ENCODE peak calls at places on chromosomes 2 and 18, in ten cellular contexts. One of them, this sample, is unnamed.

GRCh38 chr2:39929531-39929930 is 150.5 kb upstream of the THUMPD2 start:
- DNase-seq in choroid plexus epithelial cell: no peak
- DNase-seq in colonic mucosa: no peak
- DNase-seq in pancreas: no peak
- DNase-seq in H9: no peak
- DNase-seq in GM06990: no peak
- DNase-seq in HFF-Myc: no peak
- DNase-seq in foreskin fibroblast: no peak
- DNase-seq in mucosa of descending colon: no peak
- DNase-seq in A549: no peak
- DNase-seq in this sample: no peak

GRCh38 chr2:124908411-124908810 is 883.3 kb downstream of the CNTNAP5 start:
- DNase-seq in choroid plexus epithelial cell: peak
- DNase-seq in colonic mucosa: no peak
- DNase-seq in pancreas: no peak
- DNase-seq in H9: no peak
- DNase-seq in GM06990: no peak
- DNase-seq in HFF-Myc: no peak
- DNase-seq in foreskin fibroblast: no peak
- DNase-seq in mucosa of descending colon: no peak
- DNase-seq in A549: no peak
- DNase-seq in this sample: no peak

GRCh38 chr2:26679857-26680256 is 12.7 kb upstream of the KCNK3 start:
- DNase-seq in choroid plexus epithelial cell: no peak
- DNase-seq in colonic mucosa: no peak
- DNase-seq in pancreas: peak
- DNase-seq in H9: no peak
- DNase-seq in GM06990: no peak
- DNase-seq in HFF-Myc: no peak
- DNase-seq in foreskin fibroblast: no peak
- DNase-seq in mucosa of descending colon: no peak
- DNase-seq in A549: no peak
- DNase-seq in this sample: no peak

GRCh38 chr18:9738266-9738969 is 30.3 kb downstream of the RAB31 start:
- DNase-seq in choroid plexus epithelial cell: no peak
- DNase-seq in colonic mucosa: no peak
- DNase-seq in pancreas: no peak
- DNase-seq in H9: no peak
- DNase-seq in GM06990: no peak
- DNase-seq in HFF-Myc: no peak
- DNase-seq in foreskin fibroblast: no peak
- DNase-seq in mucosa of descending colon: no peak
- DNase-seq in A549: no peak
- DNase-seq in this sample: no peak

GRCh38 chr2:6986251-6986893 is 69.2 kb downstream of the RNF144A start:
- DNase-seq in choroid plexus epithelial cell: peak
- DNase-seq in colonic mucosa: no peak
- DNase-seq in pancreas: no peak
- DNase-seq in H9: no peak
- DNase-seq in GM06990: no peak
- DNase-seq in HFF-Myc: no peak
- DNase-seq in foreskin fibroblast: no peak
- DNase-seq in mucosa of descending colon: no peak
- DNase-seq in A549: no peak
- DNase-seq in this sample: no peak

GRCh38 chr2:60359569-60359968 is 193.9 kb downstream of the BCL11A start:
- DNase-seq in choroid plexus epithelial cell: no peak
- DNase-seq in colonic mucosa: peak
- DNase-seq in pancreas: no peak
- DNase-seq in H9: no peak
- DNase-seq in GM06990: no peak
- DNase-seq in HFF-Myc: no peak
- DNase-seq in foreskin fibroblast: no peak
- DNase-seq in mucosa of descending colon: no peak
- DNase-seq in A549: no peak
- DNase-seq in this sample: no peak

GRCh38 chr2:120222186-120223033 is 790 bp downstream of the TMEM185B start:
- DNase-seq in choroid plexus epithelial cell: no peak
- DNase-seq in colonic mucosa: no peak
- DNase-seq in pancreas: peak
- DNase-seq in H9: peak
- DNase-seq in GM06990: no peak
- DNase-seq in HFF-Myc: no peak
- DNase-seq in foreskin fibroblast: no peak
- DNase-seq in mucosa of descending colon: no peak
- DNase-seq in A549: no peak
- DNase-seq in this sample: no peak

GRCh38 chr2:204183608-204184007 is 247.0 kb downstream of the ICOS start:
- DNase-seq in choroid plexus epithelial cell: no peak
- DNase-seq in colonic mucosa: no peak
- DNase-seq in pancreas: no peak
- DNase-seq in H9: no peak
- DNase-seq in GM06990: no peak
- DNase-seq in HFF-Myc: no peak
- DNase-seq in foreskin fibroblast: no peak
- DNase-seq in mucosa of descending colon: no peak
- DNase-seq in A549: no peak
- DNase-seq in this sample: no peak

GRCh38 chr2:10620481-10620880 is 69.3 kb downstream of the NOL10 start:
- DNase-seq in choroid plexus epithelial cell: peak
- DNase-seq in colonic mucosa: no peak
- DNase-seq in pancreas: no peak
- DNase-seq in H9: no peak
- DNase-seq in GM06990: peak
- DNase-seq in HFF-Myc: peak
- DNase-seq in foreskin fibroblast: peak
- DNase-seq in mucosa of descending colon: no peak
- DNase-seq in A549: no peak
- DNase-seq in this sample: no peak

GRCh38 chr18:64119916-64120315 is 29.0 kb downstream of the LINC00305 start:
- DNase-seq in choroid plexus epithelial cell: peak
- DNase-seq in colonic mucosa: no peak
- DNase-seq in pancreas: no peak
- DNase-seq in H9: no peak
- DNase-seq in GM06990: no peak
- DNase-seq in HFF-Myc: no peak
- DNase-seq in foreskin fibroblast: no peak
- DNase-seq in mucosa of descending colon: no peak
- DNase-seq in A549: no peak
- DNase-seq in this sample: no peak

GRCh38 chr2:64019083-64019974 is at the start of gene VPS54:
- DNase-seq in choroid plexus epithelial cell: peak
- DNase-seq in colonic mucosa: peak
- DNase-seq in pancreas: peak
- DNase-seq in H9: peak
- DNase-seq in GM06990: peak
- DNase-seq in HFF-Myc: no peak
- DNase-seq in foreskin fibroblast: peak
- DNase-seq in mucosa of descending colon: peak
- DNase-seq in A549: peak
- DNase-seq in this sample: peak

GRCh38 chr2:195390686-195391085 is 266.3 kb upstream of the SLC39A10 start:
- DNase-seq in choroid plexus epithelial cell: no peak
- DNase-seq in colonic mucosa: no peak
- DNase-seq in pancreas: no peak
- DNase-seq in H9: no peak
- DNase-seq in GM06990: no peak
- DNase-seq in HFF-Myc: no peak
- DNase-seq in foreskin fibroblast: no peak
- DNase-seq in mucosa of descending colon: no peak
- DNase-seq in A549: no peak
- DNase-seq in this sample: no peak

GRCh38 chr18:75530548-75531211 is 103.2 kb upstream of the SMIM21 start:
- DNase-seq in choroid plexus epithelial cell: no peak
- DNase-seq in colonic mucosa: no peak
- DNase-seq in pancreas: no peak
- DNase-seq in H9: no peak
- DNase-seq in GM06990: no peak
- DNase-seq in HFF-Myc: no peak
- DNase-seq in foreskin fibroblast: peak
- DNase-seq in mucosa of descending colon: no peak
- DNase-seq in A549: no peak
- DNase-seq in this sample: no peak

GRCh38 chr18:12278765-12279682 is 24.9 kb downstream of the CIDEA start:
- DNase-seq in choroid plexus epithelial cell: peak
- DNase-seq in colonic mucosa: peak
- DNase-seq in pancreas: no peak
- DNase-seq in H9: peak
- DNase-seq in GM06990: no peak
- DNase-seq in HFF-Myc: peak
- DNase-seq in foreskin fibroblast: peak
- DNase-seq in mucosa of descending colon: peak
- DNase-seq in A549: no peak
- DNase-seq in this sample: no peak

DNA sequence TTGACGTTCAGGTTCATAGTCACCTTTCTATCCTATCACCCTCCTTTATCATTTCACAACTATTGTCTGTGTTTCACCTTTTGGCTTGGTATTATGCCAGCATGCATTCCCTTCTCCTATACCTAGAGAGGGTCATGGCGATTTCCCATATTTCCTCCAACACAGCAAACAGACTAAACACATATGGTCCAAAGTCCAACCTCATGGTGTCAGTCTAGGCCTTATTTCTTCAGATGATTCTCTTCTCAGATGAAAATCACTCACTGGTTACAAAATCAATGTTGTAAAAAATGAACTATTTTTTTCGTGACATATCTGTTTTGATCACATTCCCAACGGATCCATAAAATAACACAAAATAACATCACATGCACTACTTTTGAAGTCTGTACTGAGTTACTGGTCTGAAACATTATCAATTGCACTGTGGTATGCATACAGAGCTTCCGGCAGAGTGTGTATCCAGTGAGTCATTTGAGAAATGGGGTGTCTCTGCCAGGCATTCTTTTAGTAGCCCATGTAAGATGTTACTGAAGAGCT is 204.8 kb upstream of the GALNT5 start:
- DNase-seq in choroid plexus epithelial cell: peak
- DNase-seq in colonic mucosa: no peak
- DNase-seq in pancreas: no peak
- DNase-seq in H9: no peak
- DNase-seq in GM06990: no peak
- DNase-seq in HFF-Myc: peak
- DNase-seq in foreskin fibroblast: peak
- DNase-seq in mucosa of descending colon: no peak
- DNase-seq in A549: peak
- DNase-seq in this sample: no peak
- TF ChIP-seq CTCF in choroid plexus epithelial cell: no peak
- TF ChIP-seq CTCF in colonic mucosa: no peak
- TF ChIP-seq CTCF in pancreas: no peak
- TF ChIP-seq CTCF in H9: no peak
- TF ChIP-seq CTCF in GM06990: no peak
- TF ChIP-seq CTCF in HFF-Myc: no peak
- TF ChIP-seq CTCF in foreskin fibroblast: no peak
- TF ChIP-seq CTCF in mucosa of descending colon: no peak
- TF ChIP-seq CTCF in A549: no peak
- TF ChIP-seq CTCF in this sample: no peak

DNA sequence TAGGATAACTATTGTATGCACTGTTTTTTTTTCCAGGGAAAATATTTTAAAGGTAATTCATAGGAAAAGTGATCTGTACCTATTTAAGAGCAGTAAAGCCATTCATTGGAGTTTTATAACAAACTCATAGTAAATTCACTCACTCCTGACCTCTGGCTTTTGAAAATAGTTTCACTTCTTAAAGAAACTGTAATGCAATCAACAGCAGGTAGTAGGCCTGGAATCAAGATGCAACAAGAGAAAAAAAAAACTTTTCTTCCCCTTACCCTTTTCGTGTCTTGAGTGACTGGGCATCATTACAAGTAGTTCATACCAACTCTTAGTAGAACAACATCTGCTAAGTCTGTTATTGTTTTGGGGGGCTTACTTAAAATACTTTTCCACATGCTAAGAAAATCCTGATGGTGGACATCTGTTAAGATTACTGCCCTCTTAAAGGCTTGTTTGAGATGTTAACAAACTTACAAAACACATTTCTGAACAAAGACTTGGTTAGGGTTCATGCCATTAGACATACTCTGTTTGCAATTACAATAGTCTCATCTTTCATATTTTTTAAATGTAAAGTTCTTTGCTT is 164.2 kb upstream of the FOSL2 start:
- DNase-seq in choroid plexus epithelial cell: peak
- DNase-seq in colonic mucosa: no peak
- DNase-seq in pancreas: no peak
- DNase-seq in H9: no peak
- DNase-seq in GM06990: no peak
- DNase-seq in HFF-Myc: peak
- DNase-seq in foreskin fibroblast: no peak
- DNase-seq in mucosa of descending colon: no peak
- DNase-seq in A549: no peak
- DNase-seq in this sample: no peak
- TF ChIP-seq CTCF in choroid plexus epithelial cell: peak
- TF ChIP-seq CTCF in colonic mucosa: peak
- TF ChIP-seq CTCF in pancreas: no peak
- TF ChIP-seq CTCF in H9: peak
- TF ChIP-seq CTCF in GM06990: no peak
- TF ChIP-seq CTCF in HFF-Myc: peak
- TF ChIP-seq CTCF in foreskin fibroblast: peak
- TF ChIP-seq CTCF in mucosa of descending colon: peak
- TF ChIP-seq CTCF in A549: peak
- TF ChIP-seq CTCF in this sample: peak

DNA sequence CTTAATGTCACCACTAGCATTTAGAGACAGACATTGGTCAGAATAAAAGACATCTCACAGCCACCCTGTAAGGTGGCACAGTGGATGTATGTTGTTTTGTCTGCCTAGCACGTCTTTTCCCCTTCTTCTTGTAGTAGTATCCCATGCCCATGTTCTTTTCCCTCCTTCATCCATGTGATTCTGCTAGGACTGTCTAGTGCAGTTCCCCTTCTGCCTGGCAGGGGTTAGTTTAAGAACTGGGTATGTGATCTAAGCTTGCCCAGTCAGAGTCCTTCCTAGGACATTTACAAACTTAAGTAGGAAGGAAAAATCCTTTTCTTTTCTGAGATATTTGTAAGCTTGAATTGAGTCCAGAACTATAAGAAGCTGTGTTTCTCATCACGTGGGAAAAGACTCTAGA is 172.3 kb downstream of the BABAM2 start:
- DNase-seq in choroid plexus epithelial cell: no peak
- DNase-seq in colonic mucosa: no peak
- DNase-seq in pancreas: no peak
- DNase-seq in H9: no peak
- DNase-seq in GM06990: no peak
- DNase-seq in HFF-Myc: no peak
- DNase-seq in foreskin fibroblast: no peak
- DNase-seq in mucosa of descending colon: no peak
- DNase-seq in A549: no peak
- DNase-seq in this sample: no peak
- TF ChIP-seq CTCF in choroid plexus epithelial cell: no peak
- TF ChIP-seq CTCF in colonic mucosa: no peak
- TF ChIP-seq CTCF in pancreas: no peak
- TF ChIP-seq CTCF in H9: no peak
- TF ChIP-seq CTCF in GM06990: no peak
- TF ChIP-seq CTCF in HFF-Myc: no peak
- TF ChIP-seq CTCF in foreskin fibroblast: no peak
- TF ChIP-seq CTCF in mucosa of descending colon: no peak
- TF ChIP-seq CTCF in A549: no peak
- TF ChIP-seq CTCF in this sample: peak

DNA sequence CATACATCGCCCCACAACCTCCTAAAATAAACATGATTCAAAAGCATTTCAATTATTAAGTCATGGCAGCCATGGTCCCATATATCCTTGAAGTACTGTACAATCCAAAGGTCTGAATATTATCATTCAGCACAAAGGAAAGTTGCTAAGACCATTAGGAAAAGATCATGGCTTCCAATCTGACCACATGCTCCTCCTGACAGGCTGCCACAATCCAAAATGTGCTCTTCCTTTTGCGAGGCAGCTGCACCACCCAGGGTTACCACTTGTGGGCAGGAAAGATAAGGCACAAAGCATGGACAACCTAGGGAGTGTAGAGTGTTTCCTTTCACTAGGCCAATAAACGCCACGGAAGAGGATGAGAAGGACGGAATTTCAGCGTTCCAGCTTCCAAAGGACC is 5.4 kb downstream of the BOLA3 start:
- DNase-seq in choroid plexus epithelial cell: peak
- DNase-seq in colonic mucosa: no peak
- DNase-seq in pancreas: no peak
- DNase-seq in H9: peak
- DNase-seq in GM06990: no peak
- DNase-seq in HFF-Myc: peak
- DNase-seq in foreskin fibroblast: no peak
- DNase-seq in mucosa of descending colon: no peak
- DNase-seq in A549: peak
- DNase-seq in this sample: no peak
- TF ChIP-seq CTCF in choroid plexus epithelial cell: peak
- TF ChIP-seq CTCF in colonic mucosa: no peak
- TF ChIP-seq CTCF in pancreas: no peak
- TF ChIP-seq CTCF in H9: peak
- TF ChIP-seq CTCF in GM06990: no peak
- TF ChIP-seq CTCF in HFF-Myc: peak
- TF ChIP-seq CTCF in foreskin fibroblast: no peak
- TF ChIP-seq CTCF in mucosa of descending colon: no peak
- TF ChIP-seq CTCF in A549: no peak
- TF ChIP-seq CTCF in this sample: no peak

This sample was measured in CD14-positive monocyte.